ENCODE peak calls at places on chromosomes 11 and 22, in four cellular contexts. U is AG10803, V is ACHN, C is choroid plexus epithelial cell. I is an unnamed sample.

GRCh38 chr11:111540114-111540920 is at the start of gene LAYN:
- DNase-seq in U (peak), V (peak), C (no peak), I (no peak)

GRCh38 chr11:119723243-119723951 is 5.6 kb downstream of the NECTIN1 start:
- DNase-seq in U (no peak), V (no peak), C (no peak), I (no peak)

GRCh38 chr11:87597696-87598095 is 560.0 kb downstream of the TMEM135 start:
- DNase-seq in U (no peak), V (no peak), C (no peak), I (no peak)

GRCh38 chr11:72864692-72865655 is 50.8 kb downstream of the ATG16L2 start:
- DNase-seq in U (peak), V (no peak), C (peak), I (no peak)

GRCh38 chr22:43356881-43357280 is 13.7 kb upstream of the SCUBE1 start:
- DNase-seq in U (no peak), V (no peak), C (no peak), I (no peak)

GRCh38 chr11:118574636-118575035 is 2.4 kb downstream of the ARCN1 start:
- DNase-seq in U (peak), V (no peak), C (no peak), I (no peak)

GRCh38 chr22:20244744-20245576 is 23.2 kb downstream of the RTN4R start:
- DNase-seq in U (no peak), V (no peak), C (no peak), I (no peak)

GRCh38 chr22:10727393-10727792 is 4800.6 kb upstream of the OR11H1 start:
- DNase-seq in U (no peak), V (no peak), C (no peak), I (no peak)

GRCh38 chr11:94933225-94934130 is 39.9 kb downstream of the CWC15 start:
- DNase-seq in U (peak), V (peak), C (peak), I (peak)

GRCh38 chr11:110131386-110132123 is 38.4 kb downstream of the ZC3H12C start:
- DNase-seq in U (no peak), V (no peak), C (no peak), I (no peak)

GRCh38 chr22:28112548-28113043 is 193.5 kb upstream of the PITPNB start:
- DNase-seq in U (peak), V (peak), C (peak), I (no peak)

GRCh38 chr11:106326087-106326486 is 248.6 kb downstream of the AASDHPPT start:
- DNase-seq in U (no peak), V (no peak), C (no peak), I (no peak)

GRCh38 chr11:94706211-94706610 is 61.9 kb upstream of the AMOTL1 start:
- DNase-seq in U (peak), V (no peak), C (no peak), I (peak)

GRCh38 chr11:94938399-94939055 is 34.8 kb downstream of the CWC15 start:
- DNase-seq in U (peak), V (no peak), C (peak), I (no peak)

GRCh38 chr11:112564228-112564955 is 303.7 kb upstream of the PLET1 start:
- DNase-seq in U (peak), V (no peak), C (peak), I (no peak)

GRCh38 chr22:23901600-23901999 is 7.4 kb downstream of the MIF start:
- DNase-seq in U (no peak), V (no peak), C (no peak), I (no peak)

GRCh38 chr11:2096919-2097301 is 42.3 kb downstream of the IGF2 start:
- DNase-seq in U (peak), V (no peak), C (peak), I (no peak)

GRCh38 chr11:31818874-31819331 is 7.8 kb upstream of the PAX6 start:
- DNase-seq in U (no peak), V (no peak), C (no peak), I (no peak)

GRCh38 chr22:21449531-21450319 is 17.5 kb upstream of the TMEM191C start:
- DNase-seq in U (no peak), V (no peak), C (no peak), I (no peak)

GRCh38 chr11:109898592-109898991 is 194.6 kb upstream of the ZC3H12C start:
- DNase-seq in U (no peak), V (no peak), C (no peak), I (no peak)

GRCh38 chr22:35604671-35605457 is 12.3 kb downstream of the MB start:
- DNase-seq in U (peak), V (no peak), C (peak), I (no peak)

GRCh38 chr11:118074785-118075184 is 2.1 kb upstream of the TMPRSS4 start:
- DNase-seq in U (no peak), V (no peak), C (no peak), I (peak)

GRCh38 chr11:6197466-6198200 is 1.4 kb upstream of the OR52W1 start:
- DNase-seq in U (no peak), V (no peak), C (no peak), I (no peak)

GRCh38 chr11:61611309-61611708 is 30.4 kb upstream of the SYT7 start:
- DNase-seq in U (no peak), V (no peak), C (no peak), I (no peak)

GRCh38 chr11:63277345-63277943 is 34.0 kb upstream of the SLC22A25 start:
- DNase-seq in U (no peak), V (no peak), C (no peak), I (no peak)

GRCh38 chr22:37544955-37545702 is 15.2 kb upstream of the CDC42EP1 start:
- DNase-seq in U (peak), V (peak), C (peak), I (no peak)

GRCh38 chr22:23267225-23268043 is 87.1 kb downstream of the BCR start:
- DNase-seq in U (no peak), V (no peak), C (no peak), I (no peak)

GRCh38 chr11:101870510-101870909 is 44.3 kb upstream of the CEP126 start:
- DNase-seq in U (peak), V (no peak), C (peak), I (no peak)

GRCh38 chr11:47445840-47446239 is 3.1 kb downstream of the RAPSN start:
- DNase-seq in U (no peak), V (no peak), C (no peak), I (no peak)

GRCh38 chr22:22587577-22588188 is 28.6 kb upstream of the PRAME start:
- DNase-seq in U (no peak), V (no peak), C (no peak), I (no peak)

GRCh38 chr22:42473484-42474193 is 41.4 kb upstream of the NFAM1 start:
- DNase-seq in U (peak), V (peak), C (peak), I (peak)

GRCh38 chr11:27241316-27242122 is 121.5 kb downstream of the CCDC34 start:
- DNase-seq in U (peak), V (peak), C (peak), I (peak)

GRCh38 chr11:70517203-70517602 is 118.9 kb downstream of the CTTN start:
- DNase-seq in U (no peak), V (no peak), C (no peak), I (no peak)

GRCh38 chr11:75406338-75406777 is 7.0 kb downstream of the RPS3 start:
- DNase-seq in U (peak), V (no peak), C (no peak), I (no peak)

I was measured in kidney epithelial cell.